ENCODE peak calls at places on chromosomes 3 and 15, in six cellular contexts. One of them, this sample, is unnamed.
A peak's percentile ranks its signal among the peaks of the same experiment; 100 is the strongest.

GRCh38 chr3:181613191-181613590 is 98.5 kb upstream of the SOX2 start:
- DNase-seq in fibroblast of pulmonary artery: no peak
- DNase-seq in LoVo: no peak
- DNase-seq in non-pigmented ciliary epithelial cell: no peak
- DNase-seq in left colon: no peak
- DNase-seq in Kasumi-1: no peak
- DNase-seq in this sample: no peak

GRCh38 chr3:128398586-128398985 is 68.1 kb downstream of the DNAJB8 start:
- DNase-seq in fibroblast of pulmonary artery: no peak
- DNase-seq in LoVo: no peak
- DNase-seq in non-pigmented ciliary epithelial cell: no peak
- DNase-seq in left colon: no peak
- DNase-seq in Kasumi-1: no peak
- DNase-seq in this sample: no peak

GRCh38 chr3:48371651-48372376 is at the start of gene FBXW12:
- DNase-seq in fibroblast of pulmonary artery: no peak
- DNase-seq in LoVo: no peak
- DNase-seq in non-pigmented ciliary epithelial cell: no peak
- DNase-seq in left colon: no peak
- DNase-seq in Kasumi-1: no peak
- DNase-seq in this sample: no peak

GRCh38 chr3:52054689-52055511 is 1.5 kb downstream of the DUSP7 start:
- DNase-seq in fibroblast of pulmonary artery: no peak
- DNase-seq in LoVo: no peak
- DNase-seq in non-pigmented ciliary epithelial cell: no peak
- DNase-seq in left colon: peak; percentile 44
- DNase-seq in Kasumi-1: no peak
- DNase-seq in this sample: no peak

GRCh38 chr3:117252208-117252607 is 542.6 kb downstream of the TUSC7 start:
- DNase-seq in fibroblast of pulmonary artery: peak; percentile 3
- DNase-seq in LoVo: peak; percentile 5
- DNase-seq in non-pigmented ciliary epithelial cell: no peak
- DNase-seq in left colon: no peak
- DNase-seq in Kasumi-1: no peak
- DNase-seq in this sample: no peak

GRCh38 chr3:18237251-18238005 is 187.7 kb downstream of the SATB1 start:
- DNase-seq in fibroblast of pulmonary artery: peak; percentile 38
- DNase-seq in LoVo: no peak
- DNase-seq in non-pigmented ciliary epithelial cell: peak; percentile 32
- DNase-seq in left colon: no peak
- DNase-seq in Kasumi-1: no peak
- DNase-seq in this sample: no peak

GRCh38 chr3:107775958-107776357 is 253.2 kb downstream of the BBX start:
- DNase-seq in fibroblast of pulmonary artery: no peak
- DNase-seq in LoVo: no peak
- DNase-seq in non-pigmented ciliary epithelial cell: no peak
- DNase-seq in left colon: no peak
- DNase-seq in Kasumi-1: no peak
- DNase-seq in this sample: no peak

GRCh38 chr15:40340038-40340739 is 550 bp downstream of the CCDC9B start:
- DNase-seq in fibroblast of pulmonary artery: peak; percentile 82
- DNase-seq in LoVo: no peak
- DNase-seq in non-pigmented ciliary epithelial cell: no peak
- DNase-seq in left colon: peak; percentile 79
- DNase-seq in Kasumi-1: no peak
- DNase-seq in this sample: no peak

GRCh38 chr3:45477026-45477725 is 88.8 kb downstream of the LARS2 start:
- DNase-seq in fibroblast of pulmonary artery: no peak
- DNase-seq in LoVo: no peak
- DNase-seq in non-pigmented ciliary epithelial cell: no peak
- DNase-seq in left colon: no peak
- DNase-seq in Kasumi-1: no peak
- DNase-seq in this sample: no peak

GRCh38 chr15:32718822-32719716 is 1.3 kb downstream of the GREM1 start:
- DNase-seq in fibroblast of pulmonary artery: no peak
- DNase-seq in LoVo: no peak
- DNase-seq in non-pigmented ciliary epithelial cell: no peak
- DNase-seq in left colon: peak; percentile 29
- DNase-seq in Kasumi-1: no peak
- DNase-seq in this sample: no peak

GRCh38 chr15:99729920-99730319 is 3.3 kb downstream of the LYSMD4 start:
- DNase-seq in fibroblast of pulmonary artery: peak; percentile 68
- DNase-seq in LoVo: no peak
- DNase-seq in non-pigmented ciliary epithelial cell: no peak
- DNase-seq in left colon: no peak
- DNase-seq in Kasumi-1: peak; percentile 35
- DNase-seq in this sample: no peak

GRCh38 chr15:58453931-58454793 is 22.4 kb downstream of the LIPC start:
- DNase-seq in fibroblast of pulmonary artery: no peak
- DNase-seq in LoVo: no peak
- DNase-seq in non-pigmented ciliary epithelial cell: no peak
- DNase-seq in left colon: no peak
- DNase-seq in Kasumi-1: peak; percentile 56
- DNase-seq in this sample: no peak

GRCh38 chr15:77311618-77312398 is 108.1 kb downstream of the PEAK1 start:
- DNase-seq in fibroblast of pulmonary artery: no peak
- DNase-seq in LoVo: peak; percentile 72
- DNase-seq in non-pigmented ciliary epithelial cell: no peak
- DNase-seq in left colon: no peak
- DNase-seq in Kasumi-1: no peak
- DNase-seq in this sample: no peak

GRCh38 chr3:197392961-197393360 is 94.5 kb upstream of the DLG1 start:
- DNase-seq in fibroblast of pulmonary artery: peak; percentile 42
- DNase-seq in LoVo: no peak
- DNase-seq in non-pigmented ciliary epithelial cell: no peak
- DNase-seq in left colon: no peak
- DNase-seq in Kasumi-1: no peak
- DNase-seq in this sample: no peak

This sample was measured in SHP77.